ENCODE peak calls at places on chromosomes 11 and 22, in four cellular contexts. One of them, this sample, is unnamed.

GRCh38 chr11:35146074-35146521 is 7.1 kb downstream of the CD44 start:
- DNase-seq in neuronal stem cell: no peak
- DNase-seq in trophoblast cell: no peak
- DNase-seq in mesenchymal stem cell: peak
- DNase-seq in this sample: no peak

GRCh38 chr11:83061883-83062282 is 9.8 kb downstream of the RAB30 start:
- DNase-seq in neuronal stem cell: no peak
- DNase-seq in trophoblast cell: no peak
- DNase-seq in mesenchymal stem cell: no peak
- DNase-seq in this sample: no peak

GRCh38 chr11:43922295-43922648 is 20.2 kb upstream of the C11orf96 start:
- DNase-seq in neuronal stem cell: no peak
- DNase-seq in trophoblast cell: peak
- DNase-seq in mesenchymal stem cell: peak
- DNase-seq in this sample: peak

GRCh38 chr11:10205928-10206327 is 88.1 kb downstream of the SBF2 start:
- DNase-seq in neuronal stem cell: no peak
- DNase-seq in trophoblast cell: no peak
- DNase-seq in mesenchymal stem cell: no peak
- DNase-seq in this sample: no peak

GRCh38 chr11:128054323-128054910 is 532.9 kb downstream of the ETS1 start:
- DNase-seq in neuronal stem cell: no peak
- DNase-seq in trophoblast cell: no peak
- DNase-seq in mesenchymal stem cell: no peak
- DNase-seq in this sample: peak

GRCh38 chr11:105297463-105297862 is 157.9 kb upstream of the CARD18 start:
- DNase-seq in neuronal stem cell: no peak
- DNase-seq in trophoblast cell: no peak
- DNase-seq in mesenchymal stem cell: peak
- DNase-seq in this sample: peak

GRCh38 chr11:63535734-63536133 is 874 bp upstream of the PLAAT4 start:
- DNase-seq in neuronal stem cell: no peak
- DNase-seq in trophoblast cell: no peak
- DNase-seq in mesenchymal stem cell: no peak
- DNase-seq in this sample: no peak

GRCh38 chr11:1470681-1471611 is 15.6 kb downstream of the MOB2 start:
- DNase-seq in neuronal stem cell: no peak
- DNase-seq in trophoblast cell: no peak
- DNase-seq in mesenchymal stem cell: no peak
- DNase-seq in this sample: no peak

GRCh38 chr11:121105063-121105480 is 4.0 kb downstream of the TECTA start:
- DNase-seq in neuronal stem cell: no peak
- DNase-seq in trophoblast cell: no peak
- DNase-seq in mesenchymal stem cell: peak
- DNase-seq in this sample: peak

GRCh38 chr11:32511926-32512325 is 71.7 kb upstream of the EIF3M start:
- DNase-seq in neuronal stem cell: no peak
- DNase-seq in trophoblast cell: no peak
- DNase-seq in mesenchymal stem cell: no peak
- DNase-seq in this sample: no peak

GRCh38 chr11:46917109-46918086 is 952 bp downstream of the LRP4 start:
- DNase-seq in neuronal stem cell: no peak
- DNase-seq in trophoblast cell: no peak
- DNase-seq in mesenchymal stem cell: peak
- DNase-seq in this sample: no peak

GRCh38 chr11:70916321-70916720 is 336.1 kb downstream of the SHANK2 start:
- DNase-seq in neuronal stem cell: no peak
- DNase-seq in trophoblast cell: no peak
- DNase-seq in mesenchymal stem cell: no peak
- DNase-seq in this sample: no peak

GRCh38 chr22:18955696-18956095 is 19.6 kb upstream of the PRODH start:
- DNase-seq in neuronal stem cell: no peak
- DNase-seq in trophoblast cell: no peak
- DNase-seq in mesenchymal stem cell: no peak
- DNase-seq in this sample: no peak

GRCh38 chr11:16185042-16185441 is 171.3 kb downstream of the SOX6 start:
- DNase-seq in neuronal stem cell: no peak
- DNase-seq in trophoblast cell: no peak
- DNase-seq in mesenchymal stem cell: no peak
- DNase-seq in this sample: no peak

GRCh38 chr22:31730344-31730711 is 19.6 kb downstream of the PRR14L start:
- DNase-seq in neuronal stem cell: no peak
- DNase-seq in trophoblast cell: no peak
- DNase-seq in mesenchymal stem cell: no peak
- DNase-seq in this sample: no peak

GRCh38 chr22:37807410-37808293 is at the start of gene GCAT:
- DNase-seq in neuronal stem cell: peak
- DNase-seq in trophoblast cell: peak
- DNase-seq in mesenchymal stem cell: peak
- DNase-seq in this sample: peak

GRCh38 chr22:39472570-39473556 is 16.1 kb downstream of the MGAT3 start:
- DNase-seq in neuronal stem cell: no peak
- DNase-seq in trophoblast cell: peak
- DNase-seq in mesenchymal stem cell: no peak
- DNase-seq in this sample: no peak

GRCh38 chr22:29704528-29705285 is 15.1 kb upstream of the CABP7 start:
- DNase-seq in neuronal stem cell: no peak
- DNase-seq in trophoblast cell: no peak
- DNase-seq in mesenchymal stem cell: peak
- DNase-seq in this sample: peak
- H2BK120ac ChIP-seq in neuronal stem cell: no peak
- H2BK120ac ChIP-seq in trophoblast cell: no peak
- H2BK120ac ChIP-seq in mesenchymal stem cell: no peak
- H2BK120ac ChIP-seq in this sample: no peak

GRCh38 chr11:114483929-114484328 is 44.7 kb downstream of the REXO2 start:
- DNase-seq in neuronal stem cell: no peak
- DNase-seq in trophoblast cell: no peak
- DNase-seq in mesenchymal stem cell: no peak
- DNase-seq in this sample: no peak
- H2BK120ac ChIP-seq in neuronal stem cell: no peak
- H2BK120ac ChIP-seq in trophoblast cell: no peak
- H2BK120ac ChIP-seq in mesenchymal stem cell: no peak
- H2BK120ac ChIP-seq in this sample: no peak

GRCh38 chr11:118006153-118006534 is 19.9 kb downstream of the IL10RA start:
- DNase-seq in neuronal stem cell: no peak
- DNase-seq in trophoblast cell: no peak
- DNase-seq in mesenchymal stem cell: no peak
- DNase-seq in this sample: no peak

GRCh38 chr11:118004543-118005223 is 18.5 kb downstream of the IL10RA start:
- DNase-seq in neuronal stem cell: no peak
- DNase-seq in trophoblast cell: no peak
- DNase-seq in mesenchymal stem cell: no peak
- DNase-seq in this sample: no peak

GRCh38 chr11:118007040-118007439 is 20.8 kb downstream of the IL10RA start:
- DNase-seq in neuronal stem cell: no peak
- DNase-seq in trophoblast cell: no peak
- DNase-seq in mesenchymal stem cell: no peak
- DNase-seq in this sample: no peak

GRCh38 chr11:118003456-118003855 is 17.3 kb downstream of the IL10RA start:
- DNase-seq in neuronal stem cell: no peak
- DNase-seq in trophoblast cell: no peak
- DNase-seq in mesenchymal stem cell: no peak
- DNase-seq in this sample: no peak

DNA sequence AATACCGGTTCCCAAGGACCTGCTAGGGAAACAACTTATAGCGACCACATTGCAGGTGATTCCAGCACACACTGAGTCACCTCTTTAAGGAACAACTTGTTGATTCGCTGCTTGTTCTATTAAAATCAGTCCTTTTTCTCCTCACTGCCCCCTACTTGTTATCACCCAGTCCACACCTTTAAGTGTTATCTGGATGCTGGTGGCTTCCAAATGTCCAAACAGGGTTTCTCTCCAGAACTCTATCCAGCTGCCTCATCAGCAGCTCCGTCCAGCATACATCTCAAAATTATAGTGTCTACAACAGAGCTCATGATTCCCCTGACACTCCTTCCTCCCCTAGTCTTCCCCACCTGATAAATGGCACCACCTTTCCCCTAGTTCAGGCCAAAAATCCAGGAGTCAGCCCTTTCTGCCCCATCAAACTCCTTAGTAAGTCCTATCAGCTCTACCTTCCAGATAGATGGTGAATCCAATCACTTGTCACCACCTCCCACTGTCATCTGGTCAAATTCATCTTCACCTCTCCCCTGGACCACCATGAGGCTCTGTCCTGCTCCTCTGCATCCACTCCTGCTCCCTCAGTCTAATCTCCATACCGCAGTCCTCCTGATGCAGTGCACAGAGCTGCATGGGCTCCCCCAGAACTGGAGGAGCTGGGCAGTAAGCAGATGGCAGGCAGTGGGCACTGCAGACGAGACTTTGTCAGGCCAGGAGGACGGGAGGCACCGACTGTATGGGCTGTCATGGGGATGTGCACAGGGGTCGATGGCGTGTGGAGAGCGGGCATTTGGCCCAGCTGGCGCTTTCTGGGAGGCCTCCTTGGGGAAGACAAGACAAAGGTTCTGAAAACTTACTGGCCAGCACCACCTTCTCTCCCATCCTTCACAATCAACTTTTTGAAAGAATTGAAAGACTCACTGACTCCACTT is 19.3 kb downstream of the IL10RA start:
- DNase-seq in neuronal stem cell: no peak
- DNase-seq in trophoblast cell: no peak
- DNase-seq in mesenchymal stem cell: no peak
- DNase-seq in this sample: no peak
- H2BK120ac ChIP-seq in neuronal stem cell: no peak
- H2BK120ac ChIP-seq in trophoblast cell: no peak
- H2BK120ac ChIP-seq in mesenchymal stem cell: no peak
- H2BK120ac ChIP-seq in this sample: no peak

GRCh38 chr11:59669611-59670009 is 773 bp upstream of the PATL1 start:
- DNase-seq in neuronal stem cell: no peak
- DNase-seq in trophoblast cell: peak
- DNase-seq in mesenchymal stem cell: peak
- DNase-seq in this sample: peak
- H2BK120ac ChIP-seq in neuronal stem cell: no peak
- H2BK120ac ChIP-seq in trophoblast cell: peak
- H2BK120ac ChIP-seq in mesenchymal stem cell: peak
- H2BK120ac ChIP-seq in this sample: peak

GRCh38 chr22:47632646-47633045 is 870.2 kb downstream of the TBC1D22A start:
- DNase-seq in neuronal stem cell: no peak
- DNase-seq in trophoblast cell: no peak
- DNase-seq in mesenchymal stem cell: no peak
- DNase-seq in this sample: no peak

GRCh38 chr22:47634342-47634741 is 871.9 kb downstream of the TBC1D22A start:
- DNase-seq in neuronal stem cell: no peak
- DNase-seq in trophoblast cell: no peak
- DNase-seq in mesenchymal stem cell: no peak
- DNase-seq in this sample: no peak

GRCh38 chr22:47631571-47632102 is 869.2 kb downstream of the TBC1D22A start:
- DNase-seq in neuronal stem cell: no peak
- DNase-seq in trophoblast cell: no peak
- DNase-seq in mesenchymal stem cell: no peak
- DNase-seq in this sample: no peak

GRCh38 chr22:47630741-47631534 is 868.5 kb downstream of the TBC1D22A start:
- DNase-seq in neuronal stem cell: no peak
- DNase-seq in trophoblast cell: no peak
- DNase-seq in mesenchymal stem cell: no peak
- DNase-seq in this sample: no peak

GRCh38 chr22:47633111-47633510 is 870.7 kb downstream of the TBC1D22A start:
- DNase-seq in neuronal stem cell: no peak
- DNase-seq in trophoblast cell: no peak
- DNase-seq in mesenchymal stem cell: no peak
- DNase-seq in this sample: no peak
- H2BK120ac ChIP-seq in neuronal stem cell: no peak
- H2BK120ac ChIP-seq in trophoblast cell: no peak
- H2BK120ac ChIP-seq in mesenchymal stem cell: no peak
- H2BK120ac ChIP-seq in this sample: no peak

GRCh38 chr11:8671651-8672062 is 10.8 kb downstream of the TRIM66 start:
- DNase-seq in neuronal stem cell: no peak
- DNase-seq in trophoblast cell: no peak
- DNase-seq in mesenchymal stem cell: no peak
- DNase-seq in this sample: peak

GRCh38 chr11:8674859-8675258 is 7.6 kb downstream of the TRIM66 start:
- DNase-seq in neuronal stem cell: no peak
- DNase-seq in trophoblast cell: no peak
- DNase-seq in mesenchymal stem cell: no peak
- DNase-seq in this sample: no peak

GRCh38 chr11:8671242-8671641 is 11.2 kb downstream of the TRIM66 start:
- DNase-seq in neuronal stem cell: peak
- DNase-seq in trophoblast cell: no peak
- DNase-seq in mesenchymal stem cell: peak
- DNase-seq in this sample: peak

GRCh38 chr11:8676458-8676857 is 6.0 kb downstream of the TRIM66 start:
- DNase-seq in neuronal stem cell: no peak
- DNase-seq in trophoblast cell: no peak
- DNase-seq in mesenchymal stem cell: no peak
- DNase-seq in this sample: no peak

DNA sequence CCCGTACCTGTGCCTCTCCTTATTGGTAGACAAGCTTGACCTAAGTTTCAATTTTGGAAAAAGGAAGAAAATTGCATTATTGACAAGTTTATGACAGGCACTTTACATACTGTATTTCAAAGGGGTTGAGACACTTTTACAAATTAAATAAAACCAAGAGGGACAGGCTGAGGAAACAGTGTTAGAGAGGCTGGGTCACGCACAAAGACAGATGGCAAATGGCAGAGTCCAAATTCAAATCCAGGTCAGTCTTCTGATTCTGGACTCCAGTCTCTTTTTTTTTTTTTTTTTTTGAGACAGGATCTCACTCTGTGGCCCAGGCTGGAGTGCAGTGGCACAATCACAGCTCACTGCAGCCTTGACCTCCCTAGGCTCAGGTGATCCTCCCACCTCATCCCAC is 10.1 kb downstream of the TRIM66 start:
- DNase-seq in neuronal stem cell: no peak
- DNase-seq in trophoblast cell: no peak
- DNase-seq in mesenchymal stem cell: no peak
- DNase-seq in this sample: no peak
- H2BK120ac ChIP-seq in neuronal stem cell: no peak
- H2BK120ac ChIP-seq in trophoblast cell: no peak
- H2BK120ac ChIP-seq in mesenchymal stem cell: no peak
- H2BK120ac ChIP-seq in this sample: peak